ENCODE peak calls at places on chromosomes 7 and 10, in seven cellular contexts. T is occipital lobe; L is activated T-cell treated with anti-CD3 and anti-CD28 coated beads, Interleukin-2, amount 50 U/mL, for 72 hours; B is activated naive CD8-positive, alpha-beta T cell treated with anti-CD3 and anti-CD28 coated beads for 36 hours; Y is NCI-H1092 treated with DMSO at 0.1 percent for 48 hours; M is Kasumi-1; H is adipocyte. G is an unnamed sample.

GRCh38 chr7:144822223-144822622 is 13.6 kb downstream of the TPK1 start:
- DNase-seq in T (no peak), L (no peak), B (no peak), Y (no peak), M (no peak), H (no peak), G (no peak)

GRCh38 chr7:39453743-39454355 is 112.4 kb upstream of the YAE1 start:
- DNase-seq in T (no peak), L (peak; percentile 57), B (peak; percentile 31), Y (peak; percentile 18), M (peak; percentile 87), H (peak; percentile 53), G (peak; percentile 48)

GRCh38 chr10:71726673-71727428 is 7.3 kb upstream of the C10orf105 start:
- DNase-seq in T (no peak), L (peak; percentile 57), B (peak; percentile 58), Y (no peak), M (no peak), H (no peak), G (no peak)

GRCh38 chr10:44960098-44960480 is 487 bp downstream of the RASSF4 start:
- DNase-seq in T (no peak), L (no peak), B (no peak), Y (no peak), M (no peak), H (no peak), G (no peak)

GRCh38 chr7:92916751-92917369 is 80.5 kb upstream of the CDK6 start:
- DNase-seq in T (no peak), L (no peak), B (no peak), Y (peak; percentile 27), M (no peak), H (peak; percentile 49), G (peak; percentile 41)

GRCh38 chr10:612696-613095 is 76.8 kb downstream of the DIP2C start:
- DNase-seq in T (no peak), L (no peak), B (no peak), Y (no peak), M (no peak), H (no peak), G (no peak)

GRCh38 chr10:49417311-49418052 is 21.6 kb upstream of the DRGX start:
- DNase-seq in T (no peak), L (no peak), B (no peak), Y (no peak), M (no peak), H (no peak), G (no peak)

GRCh38 chr7:153297141-153297540 is 537.6 kb downstream of the ACTR3B start:
- DNase-seq in T (no peak), L (no peak), B (no peak), Y (no peak), M (no peak), H (no peak), G (no peak)

GRCh38 chr7:18212788-18213187 is 185.1 kb upstream of the PRPS1L1 start:
- DNase-seq in T (no peak), L (no peak), B (no peak), Y (no peak), M (no peak), H (peak; percentile 95), G (peak; percentile 11)

GRCh38 chr7:94182066-94182465 is 177.9 kb upstream of the BET1 start:
- DNase-seq in T (no peak), L (no peak), B (no peak), Y (no peak), M (no peak), H (peak; percentile 76), G (no peak)

GRCh38 chr7:78970440-78970916 is 483.0 kb downstream of the MAGI2 start:
- DNase-seq in T (no peak), L (no peak), B (no peak), Y (no peak), M (no peak), H (peak; percentile 51), G (no peak)

GRCh38 chr7:55538538-55538937 is 33.8 kb downstream of the VOPP1 start:
- DNase-seq in T (no peak), L (no peak), B (no peak), Y (no peak), M (no peak), H (peak; percentile 93), G (no peak)

GRCh38 chr7:129417073-129417472 is 17.2 kb upstream of the STRIP2 start:
- DNase-seq in T (no peak), L (no peak), B (no peak), Y (no peak), M (no peak), H (peak; percentile 9), G (no peak)

GRCh38 chr10:119268871-119269506 is 61.6 kb downstream of the GRK5 start:
- DNase-seq in T (no peak), L (peak; percentile 73), B (peak; percentile 44), Y (no peak), M (peak; percentile 15), H (no peak), G (no peak)

GRCh38 chr10:100562008-100562672 is 26.4 kb downstream of the HIF1AN start:
- DNase-seq in T (peak; percentile 49), L (peak; percentile 83), B (peak; percentile 83), Y (peak; percentile 40), M (peak; percentile 62), H (peak; percentile 64), G (no peak)

GRCh38 chr10:71260622-71261325 is 48.4 kb downstream of the UNC5B start:
- DNase-seq in T (peak; percentile 76), L (no peak), B (no peak), Y (peak; percentile 11), M (no peak), H (peak; percentile 92), G (no peak)

GRCh38 chr7:128322040-128322643 is 21.6 kb downstream of the RBM28 start:
- DNase-seq in T (no peak), L (no peak), B (peak; percentile 6), Y (peak; percentile 12), M (peak; percentile 89), H (peak; percentile 80), G (peak; percentile 54)

GRCh38 chr7:158111556-158111880 is 476.1 kb downstream of the PTPRN2 start:
- DNase-seq in T (no peak), L (no peak), B (no peak), Y (no peak), M (no peak), H (no peak), G (no peak)

GRCh38 chr10:23396695-23397094 is 42.2 kb upstream of the OTUD1 start:
- DNase-seq in T (no peak), L (no peak), B (no peak), Y (no peak), M (no peak), H (no peak), G (no peak)

GRCh38 chr10:69220510-69220909 is 378 bp downstream of the HKDC1 start:
- DNase-seq in T (no peak), L (no peak), B (no peak), Y (no peak), M (no peak), H (no peak), G (no peak)

GRCh38 chr10:13658864-13659685 is 72.3 kb downstream of the PRPF18 start:
- DNase-seq in T (peak; percentile 26), L (no peak), B (peak; percentile 22), Y (no peak), M (no peak), H (no peak), G (no peak)

GRCh38 chr7:148419856-148420508 is 170.6 kb upstream of the C7orf33 start:
- DNase-seq in T (no peak), L (no peak), B (no peak), Y (no peak), M (no peak), H (no peak), G (no peak)

GRCh38 chr10:102310356-102311024 is 65.2 kb downstream of the GBF1 start:
- DNase-seq in T (no peak), L (no peak), B (no peak), Y (no peak), M (no peak), H (peak; percentile 79), G (no peak)

GRCh38 chr10:74227697-74228424 is 76.8 kb downstream of the ADK start:
- DNase-seq in T (no peak), L (no peak), B (no peak), Y (no peak), M (peak; percentile 60), H (peak; percentile 46), G (no peak)

GRCh38 chr7:2990949-2991470 is 52.7 kb downstream of the CARD11 start:
- DNase-seq in T (no peak), L (no peak), B (no peak), Y (no peak), M (no peak), H (no peak), G (no peak)

GRCh38 chr7:146053492-146053891 is 63.1 kb upstream of the CNTNAP2 start:
- DNase-seq in T (no peak), L (no peak), B (no peak), Y (no peak), M (no peak), H (no peak), G (no peak)

GRCh38 chr7:5296015-5296621 is 13.4 kb downstream of the SLC29A4 start:
- DNase-seq in T (no peak), L (peak; percentile 19), B (peak; percentile 10), Y (no peak), M (no peak), H (no peak), G (no peak)

GRCh38 chr10:119776536-119776935 is 50.7 kb downstream of the INPP5F start:
- DNase-seq in T (no peak), L (no peak), B (no peak), Y (no peak), M (no peak), H (no peak), G (no peak)

GRCh38 chr7:111509298-111509697 is 53.0 kb downstream of the IMMP2L start:
- DNase-seq in T (no peak), L (no peak), B (no peak), Y (no peak), M (no peak), H (no peak), G (no peak)

GRCh38 chr7:114789161-114789560 is 132.7 kb upstream of the MDFIC start:
- DNase-seq in T (no peak), L (no peak), B (no peak), Y (no peak), M (no peak), H (peak; percentile 41), G (no peak)

GRCh38 chr7:80732635-80733034 is 94.2 kb downstream of the CD36 start:
- DNase-seq in T (no peak), L (no peak), B (no peak), Y (no peak), M (no peak), H (no peak), G (no peak)

GRCh38 chr10:70549962-70550845 is 52.3 kb downstream of the PRF1 start:
- DNase-seq in T (peak; percentile 33), L (peak; percentile 67), B (peak; percentile 61), Y (peak; percentile 43), M (peak; percentile 80), H (peak; percentile 83), G (no peak)

GRCh38 chr10:7601023-7601656 is 65.6 kb downstream of the ITIH5 start:
- DNase-seq in T (no peak), L (no peak), B (no peak), Y (no peak), M (no peak), H (peak; percentile 28), G (no peak)

GRCh38 chr7:113629244-113629643 is 289.6 kb downstream of the PPP1R3A start:
- DNase-seq in T (no peak), L (no peak), B (no peak), Y (no peak), M (no peak), H (no peak), G (no peak)

GRCh38 chr10:102780246-102780645 is 36.5 kb downstream of the WBP1L start:
- DNase-seq in T (no peak), L (no peak), B (no peak), Y (no peak), M (no peak), H (peak; percentile 74), G (no peak)

GRCh38 chr7:46173526-46174191 is 252.6 kb upstream of the IGFBP3 start:
- DNase-seq in T (no peak), L (no peak), B (no peak), Y (no peak), M (no peak), H (no peak), G (no peak)

GRCh38 chr7:55288070-55288824 is 76.9 kb upstream of the LANCL2 start:
- DNase-seq in T (no peak), L (no peak), B (no peak), Y (peak; percentile 68), M (no peak), H (peak; percentile 31), G (no peak)

GRCh38 chr7:100080895-100081534 is 508 bp downstream of the ZNF3 start:
- DNase-seq in T (no peak), L (no peak), B (no peak), Y (peak; percentile 54), M (no peak), H (peak; percentile 46), G (peak; percentile 19)